ENCODE peak calls at places on chromosome 18, in ten cellular contexts. One of them, this sample, is unnamed.

GRCh38 chr18:3297025-3297984 is 35.4 kb downstream of the MYL12B start:
- DNase-seq in SW 1271: no peak
- DNase-seq in lower leg skin: peak; percentile 88
- DNase-seq in mesendoderm: peak; percentile 99
- DNase-seq in GM12864: peak; percentile 86
- DNase-seq in GM19239: peak; percentile 51
- DNase-seq in fibroblast of gingiva: peak; percentile 89
- DNase-seq in NCI-H345: peak; percentile 84
- DNase-seq in GM10248: peak; percentile 81
- DNase-seq in fibroblast of the aortic adventitia: peak; percentile 90
- DNase-seq in this sample: peak; percentile 89

GRCh38 chr18:864872-865273 is 39.8 kb upstream of the ADCYAP1 start:
- DNase-seq in SW 1271: peak; percentile 46
- DNase-seq in lower leg skin: peak; percentile 55
- DNase-seq in mesendoderm: peak; percentile 79
- DNase-seq in GM12864: peak; percentile 24
- DNase-seq in GM19239: peak; percentile 61
- DNase-seq in fibroblast of gingiva: peak; percentile 64
- DNase-seq in NCI-H345: peak; percentile 81
- DNase-seq in GM10248: peak; percentile 64
- DNase-seq in fibroblast of the aortic adventitia: peak; percentile 85
- DNase-seq in this sample: peak; percentile 33

GRCh38 chr18:35244671-35245070 is 3.8 kb downstream of the ZNF397 start:
- DNase-seq in SW 1271: no peak
- DNase-seq in lower leg skin: no peak
- DNase-seq in mesendoderm: peak; percentile 59
- DNase-seq in GM12864: no peak
- DNase-seq in GM19239: no peak
- DNase-seq in fibroblast of gingiva: no peak
- DNase-seq in NCI-H345: no peak
- DNase-seq in GM10248: no peak
- DNase-seq in fibroblast of the aortic adventitia: no peak
- DNase-seq in this sample: no peak

GRCh38 chr18:35949903-35950627 is 22.4 kb upstream of the RMP24 start:
- DNase-seq in SW 1271: peak; percentile 36
- DNase-seq in lower leg skin: peak; percentile 50
- DNase-seq in mesendoderm: peak; percentile 86
- DNase-seq in GM12864: no peak
- DNase-seq in GM19239: peak; percentile 51
- DNase-seq in fibroblast of gingiva: peak; percentile 52
- DNase-seq in NCI-H345: peak; percentile 79
- DNase-seq in GM10248: peak; percentile 67
- DNase-seq in fibroblast of the aortic adventitia: peak; percentile 70
- DNase-seq in this sample: peak; percentile 18

GRCh38 chr18:58438984-58439311 is 189.9 kb downstream of the ALPK2 start:
- DNase-seq in SW 1271: no peak
- DNase-seq in lower leg skin: no peak
- DNase-seq in mesendoderm: no peak
- DNase-seq in GM12864: no peak
- DNase-seq in GM19239: no peak
- DNase-seq in fibroblast of gingiva: no peak
- DNase-seq in NCI-H345: no peak
- DNase-seq in GM10248: no peak
- DNase-seq in fibroblast of the aortic adventitia: no peak
- DNase-seq in this sample: no peak

GRCh38 chr18:55585586-55586521 is 2.1 kb downstream of the TCF4 start:
- DNase-seq in SW 1271: no peak
- DNase-seq in lower leg skin: no peak
- DNase-seq in mesendoderm: peak; percentile 60
- DNase-seq in GM12864: no peak
- DNase-seq in GM19239: no peak
- DNase-seq in fibroblast of gingiva: no peak
- DNase-seq in NCI-H345: no peak
- DNase-seq in GM10248: no peak
- DNase-seq in fibroblast of the aortic adventitia: peak; percentile 56
- DNase-seq in this sample: no peak

GRCh38 chr18:48342125-48342524 is 67.1 kb downstream of the ZBTB7C start:
- DNase-seq in SW 1271: no peak
- DNase-seq in lower leg skin: no peak
- DNase-seq in mesendoderm: no peak
- DNase-seq in GM12864: no peak
- DNase-seq in GM19239: no peak
- DNase-seq in fibroblast of gingiva: no peak
- DNase-seq in NCI-H345: peak; percentile 83
- DNase-seq in GM10248: no peak
- DNase-seq in fibroblast of the aortic adventitia: no peak
- DNase-seq in this sample: no peak

GRCh38 chr18:79516441-79516931 is 120.8 kb downstream of the NFATC1 start:
- DNase-seq in SW 1271: no peak
- DNase-seq in lower leg skin: no peak
- DNase-seq in mesendoderm: no peak
- DNase-seq in GM12864: no peak
- DNase-seq in GM19239: no peak
- DNase-seq in fibroblast of gingiva: no peak
- DNase-seq in NCI-H345: no peak
- DNase-seq in GM10248: no peak
- DNase-seq in fibroblast of the aortic adventitia: no peak
- DNase-seq in this sample: peak; percentile 40

GRCh38 chr18:76620326-76620813 is 125.3 kb upstream of the ZNF516 start:
- DNase-seq in SW 1271: no peak
- DNase-seq in lower leg skin: peak; percentile 60
- DNase-seq in mesendoderm: peak; percentile 90
- DNase-seq in GM12864: peak; percentile 10
- DNase-seq in GM19239: peak; percentile 72
- DNase-seq in fibroblast of gingiva: peak; percentile 75
- DNase-seq in NCI-H345: no peak
- DNase-seq in GM10248: peak; percentile 84
- DNase-seq in fibroblast of the aortic adventitia: peak; percentile 80
- DNase-seq in this sample: no peak

This sample was measured in T follicular helper cell.